ENCODE peak calls at places on chromosome 21, in four cellular contexts. One of them, this sample, is unnamed.

GRCh38 chr21:36929622-36930021 is 36.8 kb downstream of the HLCS start:
- DNase-seq in activated T-cell treated with anti-CD3 and anti-CD28 coated beads, Interleukin-2, amount 50 U/mL, for 72 hours: no peak
- DNase-seq in activated CD4-positive, alpha-beta T cell treated with anti-CD3 and anti-CD28 coated beads for 36 hours: no peak
- DNase-seq in endothelial cell: no peak
- DNase-seq in this sample: no peak

GRCh38 chr21:34367320-34367935 is 3.6 kb downstream of the KCNE2 start:
- DNase-seq in activated T-cell treated with anti-CD3 and anti-CD28 coated beads, Interleukin-2, amount 50 U/mL, for 72 hours: peak; percentile 48
- DNase-seq in activated CD4-positive, alpha-beta T cell treated with anti-CD3 and anti-CD28 coated beads for 36 hours: peak; percentile 61
- DNase-seq in endothelial cell: peak; percentile 33
- DNase-seq in this sample: peak; percentile 40

GRCh38 chr21:23281917-23282316 is 2283.7 kb downstream of the NCAM2 start:
- DNase-seq in activated T-cell treated with anti-CD3 and anti-CD28 coated beads, Interleukin-2, amount 50 U/mL, for 72 hours: no peak
- DNase-seq in activated CD4-positive, alpha-beta T cell treated with anti-CD3 and anti-CD28 coated beads for 36 hours: no peak
- DNase-seq in endothelial cell: no peak
- DNase-seq in this sample: no peak

GRCh38 chr21:46005481-46005881 is 23.9 kb downstream of the COL6A1 start:
- DNase-seq in activated T-cell treated with anti-CD3 and anti-CD28 coated beads, Interleukin-2, amount 50 U/mL, for 72 hours: no peak
- DNase-seq in activated CD4-positive, alpha-beta T cell treated with anti-CD3 and anti-CD28 coated beads for 36 hours: peak; percentile 2
- DNase-seq in endothelial cell: no peak
- DNase-seq in this sample: no peak

GRCh38 chr21:17613242-17613676 is 558 bp upstream of the BTG3 start:
- DNase-seq in activated T-cell treated with anti-CD3 and anti-CD28 coated beads, Interleukin-2, amount 50 U/mL, for 72 hours: no peak
- DNase-seq in activated CD4-positive, alpha-beta T cell treated with anti-CD3 and anti-CD28 coated beads for 36 hours: no peak
- DNase-seq in endothelial cell: no peak
- DNase-seq in this sample: peak; percentile 38

GRCh38 chr21:15967661-15968060 is 237.9 kb downstream of the USP25 start:
- DNase-seq in activated T-cell treated with anti-CD3 and anti-CD28 coated beads, Interleukin-2, amount 50 U/mL, for 72 hours: no peak
- DNase-seq in activated CD4-positive, alpha-beta T cell treated with anti-CD3 and anti-CD28 coated beads for 36 hours: no peak
- DNase-seq in endothelial cell: no peak
- DNase-seq in this sample: no peak

GRCh38 chr21:41119901-41120300 is 48.1 kb upstream of the BACE2 start:
- DNase-seq in activated T-cell treated with anti-CD3 and anti-CD28 coated beads, Interleukin-2, amount 50 U/mL, for 72 hours: no peak
- DNase-seq in activated CD4-positive, alpha-beta T cell treated with anti-CD3 and anti-CD28 coated beads for 36 hours: no peak
- DNase-seq in endothelial cell: no peak
- DNase-seq in this sample: no peak

GRCh38 chr21:28442624-28443023 is 550.1 kb downstream of the LTN1 start:
- DNase-seq in activated T-cell treated with anti-CD3 and anti-CD28 coated beads, Interleukin-2, amount 50 U/mL, for 72 hours: no peak
- DNase-seq in activated CD4-positive, alpha-beta T cell treated with anti-CD3 and anti-CD28 coated beads for 36 hours: no peak
- DNase-seq in endothelial cell: no peak
- DNase-seq in this sample: no peak

GRCh38 chr21:45980697-45981096 is 873 bp upstream of the COL6A1 start:
- DNase-seq in activated T-cell treated with anti-CD3 and anti-CD28 coated beads, Interleukin-2, amount 50 U/mL, for 72 hours: no peak
- DNase-seq in activated CD4-positive, alpha-beta T cell treated with anti-CD3 and anti-CD28 coated beads for 36 hours: no peak
- DNase-seq in endothelial cell: no peak
- DNase-seq in this sample: no peak

GRCh38 chr21:41598561-41599511 is 90.9 kb upstream of the TMPRSS2 start:
- DNase-seq in activated T-cell treated with anti-CD3 and anti-CD28 coated beads, Interleukin-2, amount 50 U/mL, for 72 hours: no peak
- DNase-seq in activated CD4-positive, alpha-beta T cell treated with anti-CD3 and anti-CD28 coated beads for 36 hours: no peak
- DNase-seq in endothelial cell: no peak
- DNase-seq in this sample: no peak

GRCh38 chr21:34912022-34912933 is 136.8 kb downstream of the RUNX1 start:
- DNase-seq in activated T-cell treated with anti-CD3 and anti-CD28 coated beads, Interleukin-2, amount 50 U/mL, for 72 hours: no peak
- DNase-seq in activated CD4-positive, alpha-beta T cell treated with anti-CD3 and anti-CD28 coated beads for 36 hours: no peak
- DNase-seq in endothelial cell: no peak
- DNase-seq in this sample: no peak

GRCh38 chr21:14058566-14058965 is 152.2 kb downstream of the LIPI start:
- DNase-seq in activated T-cell treated with anti-CD3 and anti-CD28 coated beads, Interleukin-2, amount 50 U/mL, for 72 hours: no peak
- DNase-seq in activated CD4-positive, alpha-beta T cell treated with anti-CD3 and anti-CD28 coated beads for 36 hours: no peak
- DNase-seq in endothelial cell: no peak
- DNase-seq in this sample: no peak

GRCh38 chr21:44837537-44837936 is 19.7 kb upstream of the SUMO3 start:
- DNase-seq in activated T-cell treated with anti-CD3 and anti-CD28 coated beads, Interleukin-2, amount 50 U/mL, for 72 hours: no peak
- DNase-seq in activated CD4-positive, alpha-beta T cell treated with anti-CD3 and anti-CD28 coated beads for 36 hours: no peak
- DNase-seq in endothelial cell: no peak
- DNase-seq in this sample: no peak

GRCh38 chr21:32921632-32922230 is 104.0 kb upstream of the OLIG2 start:
- DNase-seq in activated T-cell treated with anti-CD3 and anti-CD28 coated beads, Interleukin-2, amount 50 U/mL, for 72 hours: peak; percentile 63
- DNase-seq in activated CD4-positive, alpha-beta T cell treated with anti-CD3 and anti-CD28 coated beads for 36 hours: peak; percentile 72
- DNase-seq in endothelial cell: peak; percentile 48
- DNase-seq in this sample: peak; percentile 29

GRCh38 chr21:39381009-39381408 is 32.1 kb upstream of the HMGN1 start:
- DNase-seq in activated T-cell treated with anti-CD3 and anti-CD28 coated beads, Interleukin-2, amount 50 U/mL, for 72 hours: no peak
- DNase-seq in activated CD4-positive, alpha-beta T cell treated with anti-CD3 and anti-CD28 coated beads for 36 hours: no peak
- DNase-seq in endothelial cell: no peak
- DNase-seq in this sample: no peak

GRCh38 chr21:42414928-42415769 is 11.4 kb downstream of the UBASH3A start:
- DNase-seq in activated T-cell treated with anti-CD3 and anti-CD28 coated beads, Interleukin-2, amount 50 U/mL, for 72 hours: peak; percentile 94
- DNase-seq in activated CD4-positive, alpha-beta T cell treated with anti-CD3 and anti-CD28 coated beads for 36 hours: peak; percentile 99
- DNase-seq in endothelial cell: no peak
- DNase-seq in this sample: peak; percentile 90

GRCh38 chr21:45994086-45994661 is 12.6 kb downstream of the COL6A1 start:
- DNase-seq in activated T-cell treated with anti-CD3 and anti-CD28 coated beads, Interleukin-2, amount 50 U/mL, for 72 hours: no peak
- DNase-seq in activated CD4-positive, alpha-beta T cell treated with anti-CD3 and anti-CD28 coated beads for 36 hours: no peak
- DNase-seq in endothelial cell: no peak
- DNase-seq in this sample: no peak

GRCh38 chr21:39196838-39197237 is 13.6 kb upstream of the PSMG1 start:
- DNase-seq in activated T-cell treated with anti-CD3 and anti-CD28 coated beads, Interleukin-2, amount 50 U/mL, for 72 hours: no peak
- DNase-seq in activated CD4-positive, alpha-beta T cell treated with anti-CD3 and anti-CD28 coated beads for 36 hours: no peak
- DNase-seq in endothelial cell: no peak
- DNase-seq in this sample: no peak

GRCh38 chr21:32844653-32845443 is 73.3 kb upstream of the PAXBP1 start:
- DNase-seq in activated T-cell treated with anti-CD3 and anti-CD28 coated beads, Interleukin-2, amount 50 U/mL, for 72 hours: no peak
- DNase-seq in activated CD4-positive, alpha-beta T cell treated with anti-CD3 and anti-CD28 coated beads for 36 hours: no peak
- DNase-seq in endothelial cell: no peak
- DNase-seq in this sample: no peak

GRCh38 chr21:26297856-26298255 is 127.3 kb upstream of the APP start:
- DNase-seq in activated T-cell treated with anti-CD3 and anti-CD28 coated beads, Interleukin-2, amount 50 U/mL, for 72 hours: no peak
- DNase-seq in activated CD4-positive, alpha-beta T cell treated with anti-CD3 and anti-CD28 coated beads for 36 hours: no peak
- DNase-seq in endothelial cell: no peak
- DNase-seq in this sample: no peak

GRCh38 chr21:32364801-32365200 is 28.0 kb downstream of the URB1 start:
- DNase-seq in activated T-cell treated with anti-CD3 and anti-CD28 coated beads, Interleukin-2, amount 50 U/mL, for 72 hours: no peak
- DNase-seq in activated CD4-positive, alpha-beta T cell treated with anti-CD3 and anti-CD28 coated beads for 36 hours: no peak
- DNase-seq in endothelial cell: no peak
- DNase-seq in this sample: no peak

GRCh38 chr21:25901580-25901979 is 166.8 kb downstream of the GABPA start:
- DNase-seq in activated T-cell treated with anti-CD3 and anti-CD28 coated beads, Interleukin-2, amount 50 U/mL, for 72 hours: no peak
- DNase-seq in activated CD4-positive, alpha-beta T cell treated with anti-CD3 and anti-CD28 coated beads for 36 hours: no peak
- DNase-seq in endothelial cell: no peak
- DNase-seq in this sample: no peak

GRCh38 chr21:46039891-46040660 is 57.8 kb upstream of the COL6A2 start:
- DNase-seq in activated T-cell treated with anti-CD3 and anti-CD28 coated beads, Interleukin-2, amount 50 U/mL, for 72 hours: no peak
- DNase-seq in activated CD4-positive, alpha-beta T cell treated with anti-CD3 and anti-CD28 coated beads for 36 hours: no peak
- DNase-seq in endothelial cell: no peak
- DNase-seq in this sample: no peak

GRCh38 chr21:42025392-42026071 is 15.4 kb upstream of the ZBTB21 start:
- DNase-seq in activated T-cell treated with anti-CD3 and anti-CD28 coated beads, Interleukin-2, amount 50 U/mL, for 72 hours: no peak
- DNase-seq in activated CD4-positive, alpha-beta T cell treated with anti-CD3 and anti-CD28 coated beads for 36 hours: no peak
- DNase-seq in endothelial cell: no peak
- DNase-seq in this sample: no peak

GRCh38 chr21:21373969-21374368 is 375.8 kb downstream of the NCAM2 start:
- DNase-seq in activated T-cell treated with anti-CD3 and anti-CD28 coated beads, Interleukin-2, amount 50 U/mL, for 72 hours: no peak
- DNase-seq in activated CD4-positive, alpha-beta T cell treated with anti-CD3 and anti-CD28 coated beads for 36 hours: no peak
- DNase-seq in endothelial cell: no peak
- DNase-seq in this sample: no peak

GRCh38 chr21:34869541-34869940 is 179.6 kb downstream of the RUNX1 start:
- DNase-seq in activated T-cell treated with anti-CD3 and anti-CD28 coated beads, Interleukin-2, amount 50 U/mL, for 72 hours: no peak
- DNase-seq in activated CD4-positive, alpha-beta T cell treated with anti-CD3 and anti-CD28 coated beads for 36 hours: no peak
- DNase-seq in endothelial cell: no peak
- DNase-seq in this sample: no peak

GRCh38 chr21:38774152-38774551 is 31.6 kb upstream of the ETS2 start:
- DNase-seq in activated T-cell treated with anti-CD3 and anti-CD28 coated beads, Interleukin-2, amount 50 U/mL, for 72 hours: no peak
- DNase-seq in activated CD4-positive, alpha-beta T cell treated with anti-CD3 and anti-CD28 coated beads for 36 hours: no peak
- DNase-seq in endothelial cell: no peak
- DNase-seq in this sample: no peak

GRCh38 chr21:25911730-25912401 is 177.1 kb downstream of the GABPA start:
- DNase-seq in activated T-cell treated with anti-CD3 and anti-CD28 coated beads, Interleukin-2, amount 50 U/mL, for 72 hours: no peak
- DNase-seq in activated CD4-positive, alpha-beta T cell treated with anti-CD3 and anti-CD28 coated beads for 36 hours: no peak
- DNase-seq in endothelial cell: no peak
- DNase-seq in this sample: no peak

GRCh38 chr21:26461500-26461899 is 111.6 kb downstream of the CYYR1 start:
- DNase-seq in activated T-cell treated with anti-CD3 and anti-CD28 coated beads, Interleukin-2, amount 50 U/mL, for 72 hours: no peak
- DNase-seq in activated CD4-positive, alpha-beta T cell treated with anti-CD3 and anti-CD28 coated beads for 36 hours: no peak
- DNase-seq in endothelial cell: no peak
- DNase-seq in this sample: no peak

GRCh38 chr21:42648606-42649005 is 4.8 kb upstream of the PDE9A start:
- DNase-seq in activated T-cell treated with anti-CD3 and anti-CD28 coated beads, Interleukin-2, amount 50 U/mL, for 72 hours: no peak
- DNase-seq in activated CD4-positive, alpha-beta T cell treated with anti-CD3 and anti-CD28 coated beads for 36 hours: no peak
- DNase-seq in endothelial cell: no peak
- DNase-seq in this sample: no peak

This sample was measured in GM10248.